ENCODE peak calls at places on chromosomes 6 and 20, in eight cellular contexts. Q, C, A, G, V, X, M and Z are unnamed samples.

GRCh38 chr20:2101057-2101934 is at the start of gene STK35:
- DNase-seq in V (peak; percentile 72), X (no peak), Q (peak; percentile 90), C (peak; percentile 37), A (peak; percentile 86), M (peak; percentile 86), G (peak; percentile 88), Z (peak; percentile 85)

GRCh38 chr6:90574610-90575009 is 12.3 kb downstream of the MAP3K7 start:
- DNase-seq in V (no peak), X (no peak), A (peak; percentile 13), Q (no peak), M (no peak), C (no peak), G (no peak), Z (peak; percentile 17)

GRCh38 chr6:115947964-115948541 is 112.6 kb downstream of the FRK start:
- DNase-seq in C (no peak), M (no peak), V (no peak), X (no peak), A (no peak), Q (no peak), G (no peak), Z (no peak)

GRCh38 chr6:155481215-155481614 is 25.6 kb upstream of the NOX3 start:
- DNase-seq in M (no peak), A (no peak), G (no peak), Q (no peak), V (no peak), X (no peak), C (no peak), Z (no peak)

GRCh38 chr6:3769610-3770009 is 18.1 kb upstream of the PXDC1 start:
- DNase-seq in G (no peak), V (no peak), X (no peak), M (no peak), C (no peak), A (peak; percentile 40), Q (no peak), Z (no peak)

GRCh38 chr20:57392512-57393271 is 1.5 kb downstream of the RBM38 start:
- DNase-seq in M (no peak), X (peak; percentile 95), V (no peak), A (peak; percentile 42), G (no peak), C (no peak), Q (peak; percentile 77), Z (peak; percentile 73)

GRCh38 chr6:79536615-79536968 is 638 bp downstream of the LCA5 start:
- DNase-seq in A (no peak), V (no peak), X (no peak), Q (peak; percentile 39), G (peak; percentile 75), M (no peak), C (no peak), Z (peak; percentile 23)

GRCh38 chr20:21395666-21396044 is 1.7 kb downstream of the NKX2-4 start:
- DNase-seq in A (no peak), Q (no peak), C (no peak), G (peak; percentile 16), X (no peak), V (no peak), M (no peak), Z (no peak)

GRCh38 chr6:169379495-169380070 is 125.9 kb upstream of the THBS2 start:
- DNase-seq in Q (no peak), X (no peak), M (no peak), V (no peak), G (no peak), A (no peak), C (no peak), Z (no peak)

GRCh38 chr6:42914546-42914945 is 1.3 kb upstream of the PTCRA start:
- DNase-seq in V (no peak), X (no peak), A (no peak), C (no peak), Q (no peak), G (no peak), M (no peak), Z (no peak)

GRCh38 chr6:112149236-112149635 is 61.8 kb downstream of the FAM229B start:
- DNase-seq in A (no peak), Q (no peak), M (no peak), V (no peak), C (no peak), G (no peak), X (no peak), Z (no peak)

GRCh38 chr6:16105874-16106273 is 23.0 kb upstream of the MYLIP start:
- DNase-seq in C (no peak), A (peak; percentile 86), V (no peak), X (no peak), Q (no peak), M (no peak), G (no peak), Z (no peak)

GRCh38 chr6:7540595-7540994 is 876 bp upstream of the DSP start:
- DNase-seq in C (no peak), Q (peak; percentile 78), A (no peak), G (no peak), V (no peak), M (peak; percentile 67), X (no peak), Z (no peak)

GRCh38 chr6:7543761-7544424 is 2.4 kb downstream of the DSP start:
- DNase-seq in G (no peak), M (no peak), A (peak; percentile 35), C (no peak), V (no peak), Q (no peak), X (no peak), Z (no peak)

GRCh38 chr6:7542065-7542877 is 800 bp downstream of the DSP start:
- DNase-seq in X (no peak), V (peak; percentile 23), C (no peak), Q (peak; percentile 37), M (peak; percentile 26), G (peak; percentile 22), A (peak; percentile 51), Z (peak; percentile 12)

GRCh38 chr6:7542878-7543394 is 1.5 kb downstream of the DSP start:
- DNase-seq in V (peak; percentile 20), X (no peak), C (peak; percentile 56), M (peak; percentile 76), A (peak; percentile 70), Q (peak; percentile 83), G (peak; percentile 54), Z (no peak)

GRCh38 chr6:7541175-7542064 is at the start of gene DSP:
- DNase-seq in C (peak; percentile 48), V (peak; percentile 39), Q (peak; percentile 79), G (peak; percentile 41), A (peak; percentile 61), M (peak; percentile 69), X (no peak), Z (peak; percentile 37)
- TF ChIP-seq POLR2A in C (peak; percentile 68), V (no peak), Q (peak; percentile 76), G (no peak), A (no peak), M (peak; percentile 69), X (peak; percentile 99), Z (no peak)

DNA sequence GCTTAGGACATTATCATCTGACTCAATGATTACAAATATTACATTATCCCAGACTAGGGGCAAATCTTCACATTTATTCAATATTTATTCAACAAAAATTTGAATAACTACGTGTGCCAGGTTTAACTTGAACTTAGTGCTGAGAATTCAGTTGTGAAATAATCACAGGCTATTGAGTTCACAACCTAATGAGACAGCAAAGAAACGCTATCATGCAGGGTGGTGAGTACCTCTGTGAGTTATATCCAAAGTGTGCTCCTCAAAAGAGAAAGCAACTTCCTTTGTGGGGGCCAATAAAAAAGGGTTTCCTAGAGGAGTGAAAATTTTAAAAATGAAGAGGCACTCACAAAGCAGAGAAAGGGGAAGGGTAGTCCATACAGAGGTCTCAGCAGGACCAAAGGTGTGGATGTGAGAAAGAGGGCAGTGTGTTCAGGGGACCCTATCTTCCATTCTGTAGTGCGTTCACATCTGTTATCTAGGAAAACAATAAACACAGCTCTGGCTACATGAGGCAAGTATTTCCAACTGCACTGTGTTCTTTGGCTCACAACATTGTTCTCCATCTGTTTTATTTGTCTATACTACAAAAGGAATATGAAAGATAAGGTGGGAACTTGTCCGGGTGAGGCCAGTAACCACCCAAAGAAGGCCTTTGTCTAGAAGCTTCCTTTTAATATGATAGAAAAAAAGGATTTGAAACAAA is 155.4 kb upstream of the MARCKS start:
- DNase-seq in G (no peak), X (no peak), A (no peak), Q (no peak), C (no peak), V (no peak), M (no peak), Z (no peak)
- TF ChIP-seq POLR2A in G (no peak), X (no peak), A (no peak), Q (no peak), C (no peak), V (no peak), M (no peak), Z (no peak)

DNA sequence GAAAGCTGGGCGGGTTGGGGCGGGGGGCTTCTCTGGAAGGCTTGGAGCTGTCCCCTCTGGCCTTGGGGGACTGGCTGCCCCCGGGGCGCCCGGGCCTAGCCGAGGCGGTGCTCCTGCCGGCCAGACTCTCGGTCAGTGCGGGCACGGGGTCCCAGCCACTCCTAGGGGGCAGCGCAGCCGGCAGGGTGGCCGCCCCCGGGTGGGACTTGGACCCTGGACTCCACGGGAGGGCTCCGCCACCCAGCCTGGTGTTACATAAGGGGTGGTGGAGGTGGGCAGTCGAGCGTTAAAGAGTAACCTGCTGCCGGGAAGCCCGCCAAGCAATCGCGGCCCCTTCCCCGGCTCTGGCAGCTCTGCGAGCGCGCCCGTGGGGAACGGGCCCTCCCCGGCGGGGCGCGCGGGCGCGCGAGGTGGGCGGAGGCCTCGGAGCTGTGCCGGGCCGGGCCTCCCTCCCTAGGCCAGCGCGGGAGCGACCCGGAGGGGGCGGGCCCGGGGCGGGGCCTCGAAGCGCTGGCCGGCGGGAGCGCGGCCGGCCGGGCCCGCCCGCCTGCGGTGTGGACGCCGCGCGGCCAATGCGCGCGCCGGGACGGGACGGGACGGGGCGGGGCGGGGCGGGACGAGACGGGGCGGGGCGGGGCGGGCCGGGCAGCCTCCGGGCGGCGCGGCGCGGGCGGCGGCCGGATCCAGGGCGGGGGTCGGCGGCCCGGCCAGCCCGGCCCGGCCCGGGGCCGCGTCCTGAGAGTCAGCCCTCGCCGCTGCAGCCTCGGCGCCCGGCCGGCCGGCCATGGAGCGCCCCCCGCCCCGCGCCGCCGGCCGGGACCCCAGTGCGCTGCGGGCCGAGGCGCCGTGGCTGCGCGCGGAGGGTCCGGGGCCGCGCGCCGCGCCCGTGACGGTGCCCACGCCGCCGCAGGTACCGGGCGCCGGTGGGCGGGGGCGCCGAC is at the start of gene SLC2A4RG:
- DNase-seq in M (peak; percentile 74), C (no peak), A (peak; percentile 82), G (peak; percentile 78), V (peak; percentile 95), Q (peak; percentile 81), X (peak; percentile 75), Z (peak; percentile 88)
- TF ChIP-seq POLR2A in M (peak; percentile 8), C (no peak), A (peak; percentile 21), G (no peak), V (no peak), Q (no peak), X (no peak), Z (no peak)

DNA sequence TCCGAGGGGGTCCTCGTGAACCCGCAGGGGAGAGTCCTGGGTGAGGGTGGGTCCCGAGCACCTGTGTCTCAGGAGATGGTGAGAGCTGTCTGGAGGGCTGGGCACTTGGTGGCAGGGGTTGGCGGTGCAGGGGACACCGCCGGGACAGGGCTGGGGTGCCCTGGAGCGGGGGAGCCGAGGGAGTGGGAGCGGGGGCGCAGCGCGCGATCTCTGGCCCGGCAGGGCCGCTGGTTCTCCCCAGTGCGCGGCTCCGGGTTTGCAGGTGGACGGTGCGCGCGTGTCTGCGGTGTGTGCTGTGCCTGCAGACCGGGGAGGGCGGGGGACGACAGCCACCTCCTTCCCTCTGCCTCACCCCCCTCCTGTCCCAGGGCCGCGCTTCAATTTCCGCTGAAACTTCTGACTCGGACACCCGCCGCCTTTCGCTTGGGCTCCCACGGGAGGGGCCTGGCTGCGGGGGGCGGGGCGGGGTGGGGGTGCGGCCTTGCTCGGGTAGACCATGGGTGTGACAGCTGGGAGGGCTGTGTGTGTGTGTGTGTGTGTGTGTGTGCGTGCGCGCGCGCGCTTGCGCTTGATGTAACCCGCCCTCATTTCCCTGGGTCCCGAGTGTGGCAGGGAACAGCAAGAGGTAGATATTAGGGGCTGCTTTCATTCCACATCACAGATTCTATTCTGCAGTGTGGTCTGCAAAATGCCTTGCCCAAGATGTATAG is 1.2 kb downstream of the TRIB3 start:
- DNase-seq in X (peak; percentile 90), A (peak; percentile 91), G (peak; percentile 49), M (peak; percentile 91), V (peak; percentile 83), C (peak; percentile 61), Q (peak; percentile 80), Z (peak; percentile 91)
- TF ChIP-seq POLR2A in X (peak; percentile 62), A (peak; percentile 68), G (no peak), M (peak; percentile 41), V (peak; percentile 71), C (no peak), Q (no peak), Z (peak; percentile 59)